ENCODE peak calls at places on chromosomes 1 and 21, in four cellular contexts. L is IMR-90, X is K562, P is endothelial cell of umbilical vein. W is an unnamed sample.
A peak's percentile ranks its signal among the peaks of the same experiment; 100 is the strongest.

GRCh38 chr1:73801912-73802429 is 396.0 kb downstream of the LRRIQ3 start:
- DNase-seq in X (no peak), L (no peak), P (no peak), W (no peak)

GRCh38 chr1:109821221-109821669 is 57.5 kb upstream of the EPS8L3 start:
- DNase-seq in L (peak; percentile 94), X (peak; percentile 40), P (no peak), W (no peak)

GRCh38 chr1:62823556-62823955 is 39.6 kb downstream of the ATG4C start:
- DNase-seq in P (no peak), X (no peak), L (peak; percentile 38), W (no peak)

GRCh38 chr1:87329051-87329755 is 523 bp downstream of the LMO4 start:
- DNase-seq in P (peak; percentile 66), L (peak; percentile 33), X (peak; percentile 71), W (no peak)

GRCh38 chr1:183569141-183569540 is 21.1 kb downstream of the NCF2 start:
- DNase-seq in P (no peak), X (no peak), L (peak; percentile 61), W (no peak)

GRCh38 chr1:168469690-168470089 is 74.1 kb downstream of the XCL2 start:
- DNase-seq in L (peak; percentile 40), X (peak; percentile 85), P (peak; percentile 17), W (no peak)

GRCh38 chr1:63475761-63476160 is 47.3 kb downstream of the ITGB3BP start:
- DNase-seq in L (peak; percentile 10), X (no peak), P (no peak), W (no peak)

GRCh38 chr1:10510520-10511493 is 36.1 kb downstream of the PEX14 start:
- DNase-seq in P (peak; percentile 87), X (peak; percentile 90), L (peak; percentile 94), W (peak; percentile 72)

GRCh38 chr1:179924268-179924667 is 30.3 kb upstream of the CEP350 start:
- DNase-seq in P (no peak), X (no peak), L (no peak), W (no peak)

GRCh38 chr1:162562452-162562828 is 918 bp downstream of the UAP1 start:
- DNase-seq in L (peak; percentile 65), P (peak; percentile 65), X (no peak), W (no peak)

GRCh38 chr1:229339520-229339919 is 3.3 kb downstream of the CCSAP start:
- DNase-seq in L (no peak), X (no peak), P (no peak), W (no peak)

GRCh38 chr1:47023268-47024137 is at the start of gene CYP4X1:
- DNase-seq in X (no peak), L (no peak), P (peak; percentile 80), W (no peak)

GRCh38 chr21:43921979-43922945 is 57.2 kb downstream of the AGPAT3 start:
- DNase-seq in X (peak; percentile 92), P (no peak), L (peak; percentile 26), W (no peak)

GRCh38 chr1:99648107-99648506 is 2.2 kb downstream of the PALMD start:
- DNase-seq in X (peak; percentile 67), L (no peak), P (peak; percentile 95), W (no peak)

GRCh38 chr1:100443739-100444571 is 91.6 kb downstream of the CDC14A start:
- DNase-seq in X (no peak), L (peak; percentile 86), P (peak; percentile 74), W (no peak)

GRCh38 chr21:15857740-15858139 is 128.0 kb downstream of the USP25 start:
- DNase-seq in X (no peak), P (peak; percentile 42), L (no peak), W (no peak)

GRCh38 chr1:218886472-218886871 is 287.2 kb upstream of the LYPLAL1 start:
- DNase-seq in P (peak; percentile 21), X (no peak), L (peak; percentile 47), W (no peak)

GRCh38 chr1:235093013-235093618 is 35.5 kb downstream of the TOMM20 start:
- DNase-seq in X (peak; percentile 51), L (peak; percentile 60), P (peak; percentile 44), W (no peak)

GRCh38 chr1:180196436-180197003 is 33.5 kb upstream of the LHX4 start:
- DNase-seq in P (no peak), L (no peak), X (no peak), W (no peak)

GRCh38 chr1:177170756-177171535 is at the start of gene BRINP2:
- DNase-seq in P (peak; percentile 47), X (peak; percentile 8), L (peak; percentile 29), W (peak; percentile 13)

GRCh38 chr1:246827396-246827795 is 103.2 kb downstream of the SCCPDH start:
- DNase-seq in P (no peak), X (no peak), L (no peak), W (no peak)

GRCh38 chr1:243642936-243643335 is 207.1 kb downstream of the AKT3 start:
- DNase-seq in L (peak; percentile 78), X (no peak), P (peak; percentile 67), W (no peak)

GRCh38 chr1:150973826-150974579 is 632 bp downstream of the CERS2 start:
- DNase-seq in X (no peak), P (peak; percentile 47), L (no peak), W (no peak)

GRCh38 chr1:166069390-166069789 is 97.4 kb downstream of the FAM78B start:
- DNase-seq in L (no peak), X (peak; percentile 24), P (no peak), W (no peak)

GRCh38 chr1:81231729-81232038 is 569.0 kb upstream of the ADGRL2 start:
- DNase-seq in P (no peak), L (peak; percentile 11), X (no peak), W (no peak)

GRCh38 chr1:228000836-228001563 is 5.8 kb upstream of the WNT3A start:
- DNase-seq in L (no peak), X (no peak), P (no peak), W (no peak)

GRCh38 chr21:22490044-22490443 is 1491.8 kb downstream of the NCAM2 start:
- DNase-seq in L (no peak), P (no peak), X (no peak), W (no peak)

GRCh38 chr1:230503741-230504140 is 77.6 kb upstream of the PGBD5 start:
- DNase-seq in L (no peak), X (no peak), P (no peak), W (no peak)

GRCh38 chr1:23449918-23450317 is 25.4 kb upstream of the TCEA3 start:
- DNase-seq in X (no peak), L (no peak), P (no peak), W (no peak)

DNA sequence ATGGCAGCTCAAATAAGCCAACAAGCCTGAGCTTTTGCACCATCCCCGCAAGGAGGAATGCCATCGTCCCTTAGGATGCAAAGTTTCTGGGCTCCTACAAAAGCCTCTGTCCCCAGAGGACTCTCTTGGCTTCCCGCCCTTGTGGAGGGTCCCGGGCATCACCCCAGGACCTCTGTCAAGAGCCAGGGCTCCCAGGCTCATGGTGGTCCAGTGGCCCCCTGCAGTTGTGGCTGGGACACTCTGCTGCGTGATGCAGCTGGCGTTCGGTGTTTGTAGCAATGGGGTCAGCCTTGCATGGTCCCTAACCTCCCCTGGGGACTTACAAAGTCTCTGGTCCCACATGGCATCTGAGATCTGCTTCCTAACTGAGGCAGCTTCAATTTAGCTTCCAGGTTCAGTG is 104.7 kb downstream of the RIPK4 start:
- DNase-seq in L (no peak), P (no peak), X (no peak), W (no peak)
- H3K9me1 ChIP-seq in L (peaks cover 3% of the 10 kb centered on the region), P (no peaks in the 10 kb centered on the region), X (no peaks in the 10 kb centered on the region), W (no peaks in the 10 kb centered on the region)

GRCh38 chr1:147242449-147243227 is at the start of gene CHD1L:
- DNase-seq in P (peak; percentile 95), X (peak; percentile 91), L (peak; percentile 95), W (peak; percentile 71)

GRCh38 chr1:147241955-147242448 is 482 bp upstream of the CHD1L start:
- DNase-seq in X (no peak), L (no peak), P (no peak), W (no peak)

GRCh38 chr1:147245586-147246021 is 3.1 kb downstream of the CHD1L start:
- DNase-seq in X (peak; percentile 15), L (no peak), P (no peak), W (no peak)

GRCh38 chr1:147245129-147245528 is 2.6 kb downstream of the CHD1L start:
- DNase-seq in L (no peak), P (no peak), X (peak; percentile 59), W (no peak)

GRCh38 chr1:147243228-147243685 is 773 bp downstream of the CHD1L start:
- DNase-seq in P (peak; percentile 70), L (peak; percentile 86), X (peak; percentile 48), W (no peak)
- H3K4me1 ChIP-seq in P (peaks cover 7% of the 10 kb centered on the region), L (peaks cover 7% of the 10 kb centered on the region), X (peaks cover 11% of the 10 kb centered on the region), W (peaks cover 17% of the 10 kb centered on the region)

GRCh38 chr1:220344745-220345144 is 72.5 kb upstream of the RAB3GAP2 start:
- DNase-seq in X (no peak), L (no peak), P (no peak), W (no peak)
- H3K9me1 ChIP-seq in X (no peaks in the 10 kb centered on the region), L (no peaks in the 10 kb centered on the region), P (no peaks in the 10 kb centered on the region), W (no peaks in the 10 kb centered on the region)

GRCh38 chr1:66929999-66930822 is 5.4 kb downstream of the MIER1 start:
- DNase-seq in P (peak; percentile 96), X (peak; percentile 91), L (peak; percentile 89), W (no peak)

GRCh38 chr1:66929691-66929998 is 4.9 kb downstream of the MIER1 start:
- DNase-seq in X (no peak), P (no peak), L (no peak), W (no peak)

GRCh38 chr1:66930823-66931174 is 6.0 kb downstream of the MIER1 start:
- DNase-seq in X (no peak), P (no peak), L (no peak), W (no peak)

GRCh38 chr1:66932291-66932690 is 7.5 kb downstream of the MIER1 start:
- DNase-seq in P (peak; percentile 40), L (no peak), X (no peak), W (no peak)

DNA sequence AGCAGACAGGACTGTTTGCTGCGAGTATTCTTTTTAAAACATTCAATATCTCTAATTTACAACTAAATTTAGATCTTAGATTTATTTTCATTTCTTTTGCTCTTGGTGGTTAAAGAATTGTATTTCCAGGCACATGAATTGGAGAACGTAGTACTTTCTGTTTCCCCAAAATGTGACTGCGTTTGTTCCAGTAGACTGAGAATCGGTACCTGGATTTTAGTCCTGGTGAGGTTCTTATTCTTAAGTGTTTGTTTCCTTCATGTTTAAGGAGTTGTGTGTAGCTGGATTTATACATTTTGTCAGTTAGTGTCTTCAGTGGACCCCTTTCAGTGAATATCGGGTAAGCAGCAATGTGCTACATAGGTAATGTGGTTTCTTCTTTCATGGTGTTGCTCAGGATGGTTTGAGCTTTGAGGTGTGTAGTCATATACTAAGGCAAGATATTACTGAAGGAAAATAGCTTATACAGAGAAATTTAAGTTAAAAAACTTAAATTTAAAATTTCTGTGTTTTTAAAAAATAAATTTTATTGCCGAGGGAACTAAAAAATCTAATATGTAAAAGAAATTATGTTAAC is 6.8 kb downstream of the MIER1 start:
- DNase-seq in X (no peak), L (no peak), P (peak; percentile 55), W (no peak)
- H3K4me1 ChIP-seq in X (peaks cover 17% of the 10 kb centered on the region), L (peaks cover 2% of the 10 kb centered on the region), P (peaks cover 43% of the 10 kb centered on the region), W (peaks cover 31% of the 10 kb centered on the region)

W was measured in keratinocyte.